ENCODE peak calls at places on chromosomes 16 and 17, in six cellular contexts. T, W, J, Z, S and D are unnamed samples.

GRCh38 chr17:64538508-64539120 is 31.8 kb downstream of the CEP95 start:
- DNase-seq in T (no peak), W (no peak), J (no peak), Z (no peak), S (no peak), D (no peak)

GRCh38 chr16:4328580-4329353 is 12.9 kb downstream of the GLIS2 start:
- DNase-seq in T (no peak), W (no peak), J (no peak), Z (no peak), S (no peak), D (no peak)

GRCh38 chr17:48251950-48252349 is 144.4 kb downstream of the SNX11 start:
- DNase-seq in T (no peak), W (no peak), J (no peak), Z (no peak), S (no peak), D (no peak)

GRCh38 chr16:65576631-65577030 is 454.8 kb upstream of the CDH11 start:
- DNase-seq in T (no peak), W (no peak), J (no peak), Z (no peak), S (no peak), D (no peak)

GRCh38 chr17:76558210-76559095 is 18.6 kb downstream of the PRCD start:
- DNase-seq in T (no peak), W (no peak), J (no peak), Z (no peak), S (no peak), D (no peak)

GRCh38 chr16:19549688-19550087 is 5.8 kb upstream of the VPS35L start:
- DNase-seq in T (no peak), W (no peak), J (no peak), Z (no peak), S (no peak), D (no peak)

GRCh38 chr16:424033-424622 is 1.3 kb upstream of the RAB11FIP3 start:
- DNase-seq in T (peak), W (no peak), J (no peak), Z (peak), S (peak), D (peak)

GRCh38 chr16:69311533-69312388 is 611 bp downstream of the VPS4A start:
- DNase-seq in T (no peak), W (no peak), J (peak), Z (no peak), S (no peak), D (peak)